ENCODE peak calls at places on chromosomes 7 and 10, in six cellular contexts. F is WTC11, K is foreskin fibroblast, A is BJ, L is astrocyte, R is Ammon's horn. U is an unnamed sample.

GRCh38 chr7:148116195-148116594 is 474.4 kb upstream of the C7orf33 start:
- DNase-seq in F (no peak), A (no peak), K (no peak), L (no peak), R (no peak), U (no peak)

GRCh38 chr7:66847879-66848810 is 72.9 kb upstream of the TMEM248 start:
- DNase-seq in R (no peak), L (peak; percentile 75), F (peak; percentile 33), A (no peak), K (peak; percentile 55), U (no peak)

GRCh38 chr7:7570584-7570983 is 3.9 kb downstream of the MIOS start:
- DNase-seq in A (no peak), F (no peak), K (no peak), L (no peak), R (no peak), U (no peak)

GRCh38 chr10:104406715-104407517 is 53.3 kb downstream of the CFAP58 start:
- DNase-seq in A (peak; percentile 9), R (peak; percentile 68), F (no peak), K (peak; percentile 34), L (peak; percentile 49), U (no peak)

GRCh38 chr10:114767101-114767588 is 54.4 kb upstream of the FHIP2A start:
- DNase-seq in K (peak; percentile 58), R (peak; percentile 55), F (no peak), L (peak; percentile 65), A (no peak), U (no peak)

GRCh38 chr7:8190121-8190895 is 71.7 kb downstream of the ICA1 start:
- DNase-seq in K (peak; percentile 24), A (no peak), F (peak; percentile 36), R (peak; percentile 85), L (peak; percentile 23), U (peak; percentile 23)

GRCh38 chr7:31432831-31433340 is 81.0 kb upstream of the ITPRID1 start:
- DNase-seq in K (no peak), L (peak; percentile 54), A (no peak), R (no peak), F (no peak), U (no peak)

GRCh38 chr10:17217661-17218306 is 10.3 kb upstream of the VIM start:
- DNase-seq in A (peak; percentile 84), F (no peak), L (peak; percentile 91), K (peak; percentile 78), R (no peak), U (no peak)

GRCh38 chr10:60719721-60720120 is 58.6 kb upstream of the CDK1 start:
- DNase-seq in R (no peak), L (no peak), A (no peak), F (no peak), K (no peak), U (no peak)

GRCh38 chr10:126240483-126240882 is 147.8 kb downstream of the ADAM12 start:
- DNase-seq in F (no peak), L (no peak), A (no peak), K (no peak), R (peak; percentile 79), U (no peak)

GRCh38 chr10:718143-718700 is 28.8 kb upstream of the DIP2C start:
- DNase-seq in L (no peak), R (no peak), F (no peak), A (no peak), K (no peak), U (no peak)

GRCh38 chr7:128410092-128410665 is 397 bp upstream of the IMPDH1 start:
- DNase-seq in A (peak; percentile 33), K (peak; percentile 76), L (peak; percentile 80), F (peak; percentile 60), R (no peak), U (peak; percentile 60)

GRCh38 chr10:28935061-28935460 is 257.7 kb downstream of the BAMBI start:
- DNase-seq in F (no peak), K (no peak), L (no peak), A (no peak), R (no peak), U (no peak)

GRCh38 chr7:50314778-50315177 is 10.3 kb downstream of the IKZF1 start:
- DNase-seq in A (no peak), R (no peak), K (no peak), F (no peak), L (no peak), U (no peak)

GRCh38 chr7:19442016-19442785 is 266.6 kb downstream of the POLR1F start:
- DNase-seq in K (peak; percentile 47), L (peak; percentile 34), R (no peak), A (no peak), F (peak; percentile 15), U (no peak)

GRCh38 chr10:111035542-111035941 is 41.3 kb upstream of the ADRA2A start:
- DNase-seq in K (peak; percentile 1), R (no peak), L (no peak), A (no peak), F (no peak), U (no peak)

GRCh38 chr7:1300636-1301035 is 68.0 kb downstream of the UNCX start:
- DNase-seq in L (no peak), A (no peak), K (no peak), R (no peak), F (no peak), U (no peak)

GRCh38 chr7:113444281-113444680 is 325.9 kb upstream of the SMIM30 start:
- DNase-seq in L (no peak), K (no peak), F (no peak), R (no peak), A (no peak), U (no peak)

GRCh38 chr7:131501422-131501821 is 55.0 kb downstream of the PODXL start:
- DNase-seq in R (no peak), A (no peak), L (peak; percentile 81), F (no peak), K (peak; percentile 46), U (no peak)

GRCh38 chr10:64873088-64873487 is 1351.9 kb downstream of the REEP3 start:
- DNase-seq in L (no peak), K (no peak), F (no peak), R (no peak), A (no peak), U (no peak)

GRCh38 chr7:121337398-121337797 is 8.6 kb downstream of the WNT16 start:
- DNase-seq in A (no peak), R (peak; percentile 43), L (no peak), K (no peak), F (no peak), U (no peak)

GRCh38 chr10:72796042-72796441 is 97.5 kb upstream of the OIT3 start:
- DNase-seq in F (no peak), R (no peak), A (no peak), K (no peak), L (peak; percentile 45), U (no peak)

GRCh38 chr10:7696545-7696944 is 6.6 kb upstream of the ITIH2 start:
- DNase-seq in L (peak; percentile 17), F (no peak), K (no peak), A (no peak), R (peak; percentile 25), U (no peak)

GRCh38 chr7:152133804-152134203 is 108.3 kb downstream of the GALNT11 start:
- DNase-seq in F (no peak), R (no peak), K (no peak), A (no peak), L (no peak), U (no peak)

GRCh38 chr10:44071479-44071878 is 313.4 kb downstream of the CXCL12 start:
- DNase-seq in K (peak; percentile 26), R (no peak), A (peak; percentile 89), F (no peak), L (peak; percentile 75), U (no peak)

GRCh38 chr7:137462074-137462715 is 118.7 kb upstream of the PTN start:
- DNase-seq in R (no peak), L (peak; percentile 62), K (peak; percentile 55), F (no peak), A (no peak), U (no peak)

GRCh38 chr10:71761105-71761511 is 12.2 kb downstream of the VSIR start:
- DNase-seq in L (no peak), K (no peak), F (no peak), A (no peak), R (no peak), U (no peak)

GRCh38 chr10:83919187-83919586 is 220.1 kb upstream of the GHITM start:
- DNase-seq in K (no peak), F (no peak), A (no peak), R (no peak), L (no peak), U (no peak)

GRCh38 chr10:3911713-3912442 is 126.9 kb upstream of the KLF6 start:
- DNase-seq in A (no peak), K (no peak), L (peak; percentile 56), F (no peak), R (no peak), U (no peak)

GRCh38 chr10:472241-472910 is 217.1 kb downstream of the DIP2C start:
- DNase-seq in A (no peak), R (no peak), F (no peak), L (no peak), K (no peak), U (no peak)

GRCh38 chr10:130218936-130219335 is 82.7 kb downstream of the GLRX3 start:
- DNase-seq in F (no peak), K (no peak), L (no peak), R (no peak), A (no peak), U (no peak)

GRCh38 chr10:43785252-43785651 is 136.6 kb upstream of the ZNF32 start:
- DNase-seq in K (no peak), F (no peak), L (no peak), A (no peak), R (no peak), U (no peak)

GRCh38 chr7:105890290-105890997 is 14.0 kb upstream of the ATXN7L1 start:
- DNase-seq in L (peak; percentile 67), A (no peak), R (no peak), F (no peak), K (no peak), U (no peak)